ENCODE peak calls at places on chromosomes 6 and 20, in five cellular contexts. One of them, this sample, is unnamed.
A peak's percentile ranks its signal among the peaks of the same experiment; 100 is the strongest.

GRCh38 chr20:60862601-60863000 is 389.5 kb upstream of the CDH4 start:
- DNase-seq in lower lobe of right lung: no peak
- DNase-seq in upper lobe of right lung: no peak
- DNase-seq in GM23338: no peak
- DNase-seq in mammary epithelial cell: no peak
- DNase-seq in this sample: peak; percentile 12

GRCh38 chr6:36685926-36686667 is 7.6 kb downstream of the CDKN1A start:
- DNase-seq in lower lobe of right lung: peak; percentile 74
- DNase-seq in upper lobe of right lung: no peak
- DNase-seq in GM23338: no peak
- DNase-seq in mammary epithelial cell: no peak
- DNase-seq in this sample: no peak

GRCh38 chr6:26592649-26593048 is 4.1 kb upstream of the ABT1 start:
- DNase-seq in lower lobe of right lung: no peak
- DNase-seq in upper lobe of right lung: no peak
- DNase-seq in GM23338: no peak
- DNase-seq in mammary epithelial cell: no peak
- DNase-seq in this sample: no peak

GRCh38 chr6:84847349-84848160 is 83.2 kb upstream of the TBX18 start:
- DNase-seq in lower lobe of right lung: no peak
- DNase-seq in upper lobe of right lung: no peak
- DNase-seq in GM23338: no peak
- DNase-seq in mammary epithelial cell: peak; percentile 61
- DNase-seq in this sample: no peak

GRCh38 chr6:128138694-128139093 is 237.8 kb upstream of the THEMIS start:
- DNase-seq in lower lobe of right lung: no peak
- DNase-seq in upper lobe of right lung: no peak
- DNase-seq in GM23338: no peak
- DNase-seq in mammary epithelial cell: no peak
- DNase-seq in this sample: no peak

GRCh38 chr20:63196756-63197470 is 19.0 kb downstream of the YTHDF1 start:
- DNase-seq in lower lobe of right lung: no peak
- DNase-seq in upper lobe of right lung: no peak
- DNase-seq in GM23338: no peak
- DNase-seq in mammary epithelial cell: no peak
- DNase-seq in this sample: no peak

GRCh38 chr20:49340161-49340966 is 62.5 kb upstream of the ZNFX1 start:
- DNase-seq in lower lobe of right lung: no peak
- DNase-seq in upper lobe of right lung: no peak
- DNase-seq in GM23338: no peak
- DNase-seq in mammary epithelial cell: no peak
- DNase-seq in this sample: no peak

GRCh38 chr20:64043768-64044167 is 5.7 kb downstream of the SOX18 start:
- DNase-seq in lower lobe of right lung: no peak
- DNase-seq in upper lobe of right lung: no peak
- DNase-seq in GM23338: no peak
- DNase-seq in mammary epithelial cell: no peak
- DNase-seq in this sample: no peak

GRCh38 chr6:42352856-42353564 is 98.7 kb downstream of the TRERF1 start:
- DNase-seq in lower lobe of right lung: no peak
- DNase-seq in upper lobe of right lung: no peak
- DNase-seq in GM23338: no peak
- DNase-seq in mammary epithelial cell: peak; percentile 52
- DNase-seq in this sample: no peak

GRCh38 chr6:72216222-72217106 is 330.1 kb downstream of the RIMS1 start:
- DNase-seq in lower lobe of right lung: no peak
- DNase-seq in upper lobe of right lung: no peak
- DNase-seq in GM23338: no peak
- DNase-seq in mammary epithelial cell: no peak
- DNase-seq in this sample: no peak

GRCh38 chr20:44615169-44615791 is 32.9 kb downstream of the PKIG start:
- DNase-seq in lower lobe of right lung: no peak
- DNase-seq in upper lobe of right lung: peak; percentile 40
- DNase-seq in GM23338: peak; percentile 23
- DNase-seq in mammary epithelial cell: no peak
- DNase-seq in this sample: no peak

DNA sequence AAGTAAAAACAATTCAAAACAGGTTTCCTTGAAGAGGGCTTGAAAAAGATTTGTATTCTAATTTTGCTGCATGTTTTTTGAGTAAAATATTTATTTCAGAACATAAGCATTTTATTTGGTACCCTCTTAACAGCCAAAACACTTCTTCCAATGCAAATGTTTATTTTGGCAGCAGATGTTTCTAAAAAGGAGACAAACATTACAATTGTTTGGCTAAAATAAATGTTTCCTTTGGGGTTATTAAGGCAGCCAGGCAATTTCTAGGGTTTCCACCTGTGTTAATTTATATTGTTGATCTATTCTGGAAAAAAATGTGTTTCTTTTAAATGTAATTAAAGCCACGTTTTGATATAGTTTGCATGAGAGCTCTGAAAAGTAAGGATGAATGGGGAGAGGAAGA is 56.6 kb downstream of the ARID1B start:
- DNase-seq in lower lobe of right lung: no peak
- DNase-seq in upper lobe of right lung: no peak
- DNase-seq in GM23338: no peak
- DNase-seq in mammary epithelial cell: no peak
- DNase-seq in this sample: no peak
- H3K4me1 ChIP-seq in lower lobe of right lung: peaks cover 29% of the 10 kb centered on the region
- H3K4me1 ChIP-seq in upper lobe of right lung: peaks cover 25% of the 10 kb centered on the region
- H3K4me1 ChIP-seq in GM23338: peaks cover 16% of the 10 kb centered on the region
- H3K4me1 ChIP-seq in mammary epithelial cell: peaks cover 7% of the 10 kb centered on the region
- H3K4me1 ChIP-seq in this sample: peaks cover 37% of the 10 kb centered on the region

GRCh38 chr6:55212147-55212546 is 37.8 kb downstream of the HCRTR2 start:
- DNase-seq in lower lobe of right lung: no peak
- DNase-seq in upper lobe of right lung: no peak
- DNase-seq in GM23338: no peak
- DNase-seq in mammary epithelial cell: peak; percentile 23
- DNase-seq in this sample: no peak
- H3K4me1 ChIP-seq in lower lobe of right lung: no peaks in the 10 kb centered on the region
- H3K4me1 ChIP-seq in upper lobe of right lung: no peaks in the 10 kb centered on the region
- H3K4me1 ChIP-seq in GM23338: no peaks in the 10 kb centered on the region
- H3K4me1 ChIP-seq in mammary epithelial cell: peaks cover 8% of the 10 kb centered on the region
- H3K4me1 ChIP-seq in this sample: no peaks in the 10 kb centered on the region

DNA sequence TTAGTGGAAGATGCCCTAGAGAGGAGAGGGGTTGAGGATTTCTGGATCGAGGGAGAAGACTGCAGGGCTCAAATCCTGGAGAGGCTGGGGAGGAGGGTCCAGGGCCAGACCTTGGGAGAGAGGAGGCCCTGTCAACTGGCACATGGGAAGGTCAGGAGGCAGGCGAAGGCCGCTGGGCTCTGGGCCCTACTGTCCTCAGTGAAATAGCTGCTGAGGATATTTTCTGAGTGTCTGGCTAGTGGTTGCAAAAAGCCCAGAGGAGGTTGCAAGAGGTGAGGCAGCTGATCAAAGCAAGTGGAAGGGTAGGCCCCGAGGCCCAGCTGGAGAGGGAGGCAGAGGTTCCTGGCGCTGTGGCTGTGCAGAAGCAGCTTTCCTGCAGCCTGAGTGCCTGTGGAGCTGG is 103.4 kb upstream of the MLN start:
- DNase-seq in lower lobe of right lung: no peak
- DNase-seq in upper lobe of right lung: no peak
- DNase-seq in GM23338: no peak
- DNase-seq in mammary epithelial cell: no peak
- DNase-seq in this sample: no peak
- H3K4me1 ChIP-seq in lower lobe of right lung: peaks cover 8% of the 10 kb centered on the region
- H3K4me1 ChIP-seq in upper lobe of right lung: no peaks in the 10 kb centered on the region
- H3K4me1 ChIP-seq in GM23338: no peaks in the 10 kb centered on the region
- H3K4me1 ChIP-seq in mammary epithelial cell: no peaks in the 10 kb centered on the region
- H3K4me1 ChIP-seq in this sample: peaks cover 23% of the 10 kb centered on the region

GRCh38 chr20:43460830-43461200 is 3.1 kb downstream of the SRSF6 start:
- DNase-seq in lower lobe of right lung: no peak
- DNase-seq in upper lobe of right lung: no peak
- DNase-seq in GM23338: no peak
- DNase-seq in mammary epithelial cell: no peak
- DNase-seq in this sample: no peak
- H3K4me1 ChIP-seq in lower lobe of right lung: peaks cover 41% of the 10 kb centered on the region
- H3K4me1 ChIP-seq in upper lobe of right lung: peaks cover 24% of the 10 kb centered on the region
- H3K4me1 ChIP-seq in GM23338: no peaks in the 10 kb centered on the region
- H3K4me1 ChIP-seq in mammary epithelial cell: peaks cover 12% of the 10 kb centered on the region
- H3K4me1 ChIP-seq in this sample: peaks cover 29% of the 10 kb centered on the region

DNA sequence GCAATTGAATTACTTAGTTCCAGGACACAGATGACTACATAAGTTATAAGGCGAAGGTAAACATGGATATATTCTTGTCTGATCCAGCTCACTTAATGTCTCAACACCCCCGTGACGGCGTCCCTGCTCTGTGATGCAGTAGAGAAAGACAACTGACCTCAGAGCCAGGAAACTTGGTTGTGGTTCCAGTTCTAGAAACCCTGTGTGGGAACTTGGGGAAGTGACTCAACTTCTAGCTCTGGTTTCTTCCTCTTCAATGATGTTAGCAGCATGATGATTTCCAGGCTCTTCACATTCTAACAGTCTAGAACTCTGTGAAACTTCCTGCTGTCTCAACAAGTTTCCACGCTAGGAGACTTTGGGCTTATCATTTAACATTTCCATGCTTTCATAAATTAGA is 18.4 kb downstream of the LAMA4 start:
- DNase-seq in lower lobe of right lung: no peak
- DNase-seq in upper lobe of right lung: no peak
- DNase-seq in GM23338: no peak
- DNase-seq in mammary epithelial cell: peak; percentile 25
- DNase-seq in this sample: no peak
- H3K4me1 ChIP-seq in lower lobe of right lung: peaks cover 55% of the 10 kb centered on the region
- H3K4me1 ChIP-seq in upper lobe of right lung: peaks cover 63% of the 10 kb centered on the region
- H3K4me1 ChIP-seq in GM23338: no peaks in the 10 kb centered on the region
- H3K4me1 ChIP-seq in mammary epithelial cell: peaks cover 5% of the 10 kb centered on the region
- H3K4me1 ChIP-seq in this sample: peaks cover 88% of the 10 kb centered on the region

GRCh38 chr20:52259295-52259694 is 67.7 kb upstream of the ZFP64 start:
- DNase-seq in lower lobe of right lung: no peak
- DNase-seq in upper lobe of right lung: no peak
- DNase-seq in GM23338: no peak
- DNase-seq in mammary epithelial cell: no peak
- DNase-seq in this sample: no peak
- H3K4me1 ChIP-seq in lower lobe of right lung: no peaks in the 10 kb centered on the region
- H3K4me1 ChIP-seq in upper lobe of right lung: no peaks in the 10 kb centered on the region
- H3K4me1 ChIP-seq in GM23338: no peaks in the 10 kb centered on the region
- H3K4me1 ChIP-seq in mammary epithelial cell: no peaks in the 10 kb centered on the region
- H3K4me1 ChIP-seq in this sample: no peaks in the 10 kb centered on the region

GRCh38 chr6:17519120-17519519 is 81.0 kb upstream of the FAM8A1 start:
- DNase-seq in lower lobe of right lung: no peak
- DNase-seq in upper lobe of right lung: no peak
- DNase-seq in GM23338: no peak
- DNase-seq in mammary epithelial cell: no peak
- DNase-seq in this sample: no peak
- H3K4me1 ChIP-seq in lower lobe of right lung: no peaks in the 10 kb centered on the region
- H3K4me1 ChIP-seq in upper lobe of right lung: no peaks in the 10 kb centered on the region
- H3K4me1 ChIP-seq in GM23338: no peaks in the 10 kb centered on the region
- H3K4me1 ChIP-seq in mammary epithelial cell: no peaks in the 10 kb centered on the region
- H3K4me1 ChIP-seq in this sample: peaks cover 8% of the 10 kb centered on the region

GRCh38 chr20:38723069-38723981 is 961 bp upstream of the SLC32A1 start:
- DNase-seq in lower lobe of right lung: no peak
- DNase-seq in upper lobe of right lung: no peak
- DNase-seq in GM23338: peak; percentile 61
- DNase-seq in mammary epithelial cell: peak; percentile 41
- DNase-seq in this sample: no peak
- H3K4me1 ChIP-seq in lower lobe of right lung: peaks cover 6% of the 10 kb centered on the region
- H3K4me1 ChIP-seq in upper lobe of right lung: no peaks in the 10 kb centered on the region
- H3K4me1 ChIP-seq in GM23338: peaks cover 34% of the 10 kb centered on the region
- H3K4me1 ChIP-seq in mammary epithelial cell: peaks cover 4% of the 10 kb centered on the region
- H3K4me1 ChIP-seq in this sample: peaks cover 33% of the 10 kb centered on the region

GRCh38 chr20:3802524-3803239 is 6.6 kb downstream of the CDC25B start:
- DNase-seq in lower lobe of right lung: peak; percentile 57
- DNase-seq in upper lobe of right lung: no peak
- DNase-seq in GM23338: no peak
- DNase-seq in mammary epithelial cell: no peak
- DNase-seq in this sample: no peak
- H3K4me1 ChIP-seq in lower lobe of right lung: peaks cover 100% of the 10 kb centered on the region
- H3K4me1 ChIP-seq in upper lobe of right lung: peaks cover 94% of the 10 kb centered on the region
- H3K4me1 ChIP-seq in GM23338: peaks cover 41% of the 10 kb centered on the region
- H3K4me1 ChIP-seq in mammary epithelial cell: peaks cover 46% of the 10 kb centered on the region
- H3K4me1 ChIP-seq in this sample: peaks cover 56% of the 10 kb centered on the region

This sample was measured in vagina.